ENCODE peak calls at places on chromosomes 13 and 19, in five cellular contexts. M, P, T, K and C are unnamed samples. For H3K4me1 and H3K9me3, the result is how much of the 10 kb centered on the place peaks cover.

GRCh38 chr19:28168557-28168956 is 1044.4 kb downstream of the UQCRFS1 start:
- DNase-seq in T (no peak), M (no peak), P (no peak), K (no peak), C (no peak)

GRCh38 chr13:22120646-22121045 is 449.8 kb downstream of the FGF9 start:
- DNase-seq in M (no peak), P (no peak), K (no peak), T (no peak), C (no peak)

GRCh38 chr19:48815870-48816501 is 5.2 kb upstream of the BCAT2 start:
- DNase-seq in K (no peak), P (no peak), T (no peak), M (no peak), C (no peak)

GRCh38 chr19:5805465-5806132 is 732 bp downstream of the NRTN start:
- DNase-seq in K (peak), M (peak), P (no peak), T (no peak), C (peak)

GRCh38 chr13:37602743-37603381 is 4.3 kb upstream of the POSTN start:
- DNase-seq in M (no peak), K (no peak), P (no peak), T (no peak), C (no peak)

GRCh38 chr19:48798937-48799336 is 11.9 kb downstream of the BCAT2 start:
- DNase-seq in P (no peak), K (no peak), M (peak), T (no peak), C (no peak)

GRCh38 chr13:83515267-83515666 is 367.0 kb downstream of the SLITRK1 start:
- DNase-seq in K (no peak), P (no peak), M (no peak), T (no peak), C (no peak)

GRCh38 chr13:102234618-102235017 is 167.2 kb downstream of the FGF14 start:
- DNase-seq in K (no peak), T (no peak), P (no peak), M (no peak), C (no peak)

GRCh38 chr13:32384702-32385101 is 43.2 kb downstream of the N4BP2L1 start:
- DNase-seq in K (no peak), P (no peak), M (no peak), T (no peak), C (no peak)

GRCh38 chr19:23992348-23992747 is 77.7 kb downstream of the ZNF726 start:
- DNase-seq in M (no peak), T (no peak), K (no peak), P (no peak), C (no peak)

GRCh38 chr19:575527-576506 is 3.4 kb downstream of the BSG start:
- DNase-seq in P (no peak), M (peak), T (peak), K (no peak), C (no peak)

GRCh38 chr13:35727881-35728280 is 251.4 kb upstream of the MAB21L1 start:
- DNase-seq in K (no peak), P (no peak), T (no peak), M (no peak), C (no peak)

GRCh38 chr13:38763446-38764381 is 76.8 kb downstream of the FREM2 start:
- DNase-seq in M (no peak), P (no peak), K (no peak), T (no peak), C (no peak)

GRCh38 chr13:67554296-67554695 is 324.2 kb upstream of the PCDH9 start:
- DNase-seq in P (no peak), K (no peak), T (no peak), M (no peak), C (no peak)

GRCh38 chr13:79352107-79352506 is 53.9 kb downstream of the RBM26 start:
- DNase-seq in T (no peak), P (no peak), K (no peak), M (no peak), C (no peak)

GRCh38 chr19:55491546-55492360 is 3.5 kb downstream of the SSC5D start:
- DNase-seq in M (peak), T (no peak), P (no peak), K (no peak), C (no peak)

GRCh38 chr13:98317573-98318171 is 140.6 kb upstream of the RNF113B start:
- DNase-seq in T (no peak), P (no peak), K (no peak), M (no peak), C (no peak)

GRCh38 chr19:36417752-36418286 is 625 bp downstream of the ZFP82 start:
- DNase-seq in T (no peak), P (no peak), M (peak), K (no peak), C (no peak)

GRCh38 chr13:112881656-112882554 is 87.1 kb upstream of the MCF2L start:
- DNase-seq in M (no peak), P (no peak), K (no peak), T (peak), C (no peak)

GRCh38 chr13:19324325-19324724 is 142.7 kb upstream of the TUBA3C start:
- DNase-seq in M (no peak), T (no peak), P (no peak), K (no peak), C (no peak)

GRCh38 chr19:18991050-18991449 is 42.3 kb downstream of the SUGP2 start:
- DNase-seq in K (no peak), P (no peak), T (no peak), M (peak), C (no peak)

GRCh38 chr19:41688098-41688497 is at the start of gene CEACAM7:
- DNase-seq in K (no peak), T (no peak), P (no peak), M (no peak), C (no peak)

GRCh38 chr19:11130824-11131455 is 24.6 kb downstream of the SPC24 start:
- DNase-seq in P (peak), T (peak), M (no peak), K (peak), C (peak)

GRCh38 chr19:35639321-35639639 is 2.3 kb upstream of the ETV2 start:
- DNase-seq in T (no peak), M (no peak), K (no peak), P (no peak), C (no peak)

GRCh38 chr13:73000027-73000674 is 58.7 kb upstream of the KLF5 start:
- DNase-seq in M (no peak), P (peak), T (no peak), K (no peak), C (no peak)

DNA sequence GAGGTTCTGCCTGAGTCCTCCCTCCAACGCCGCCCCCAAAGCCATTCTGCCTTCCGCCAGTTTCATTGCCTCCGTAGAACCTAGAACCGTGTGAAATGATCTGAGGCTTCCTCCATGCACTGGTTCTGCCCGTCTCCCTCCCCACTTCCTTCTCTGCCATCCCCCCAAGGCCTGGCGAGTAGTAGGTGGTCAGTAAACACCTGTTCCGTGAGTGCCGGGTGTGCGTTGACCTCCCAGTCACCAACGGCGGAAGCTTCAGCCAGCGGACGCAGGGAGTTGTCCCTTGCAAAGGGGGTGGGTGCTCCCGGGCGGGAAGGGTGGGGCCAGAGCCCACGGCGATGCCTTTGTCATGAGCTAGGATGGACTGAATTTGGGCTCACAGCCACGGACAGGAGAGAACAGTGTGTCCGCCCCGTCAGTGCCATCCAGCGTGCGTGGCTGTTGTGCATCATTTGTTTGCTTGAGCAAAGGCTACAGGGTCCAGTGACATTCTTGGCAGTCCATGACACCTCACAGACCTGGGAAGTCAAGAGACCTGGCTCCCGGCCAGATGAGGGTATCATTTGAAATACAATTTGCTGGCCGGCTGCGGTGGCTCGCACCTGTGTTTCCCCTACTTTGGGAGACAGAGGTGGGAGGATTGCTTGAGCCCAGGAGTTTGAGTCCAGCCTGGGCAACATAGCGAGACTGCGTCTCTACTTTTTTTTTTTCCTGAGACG is 43.1 kb downstream of the NFIC start:
- DNase-seq in P (no peak), K (no peak), M (no peak), T (peak), C (no peak)
- H3K4me1 ChIP-seq in P (under half), K (under half), M (half or more), T (under half), C (under half)

GRCh38 chr19:8094336-8094735 is 41.8 kb downstream of the CCL25 start:
- DNase-seq in P (no peak), M (no peak), K (no peak), T (no peak), C (no peak)
- H3K9me3 ChIP-seq in P (under half), M (under half), K (under half), T (under half), C (under half)

GRCh38 chr13:20819715-20820114 is 46.0 kb upstream of the EEF1AKMT1 start:
- DNase-seq in M (no peak), K (no peak), P (no peak), T (no peak), C (no peak)

GRCh38 chr13:20825476-20825875 is 51.7 kb upstream of the EEF1AKMT1 start:
- DNase-seq in M (no peak), T (no peak), K (no peak), P (no peak), C (no peak)

GRCh38 chr13:20824762-20825161 is 51.0 kb upstream of the EEF1AKMT1 start:
- DNase-seq in T (no peak), M (no peak), P (no peak), K (no peak), C (no peak)

GRCh38 chr13:20823071-20823470 is 49.3 kb upstream of the EEF1AKMT1 start:
- DNase-seq in K (no peak), M (no peak), P (no peak), T (no peak), C (no peak)

GRCh38 chr13:20822406-20822805 is 48.6 kb upstream of the EEF1AKMT1 start:
- DNase-seq in T (no peak), M (no peak), P (no peak), K (no peak), C (no peak)
- H3K4me1 ChIP-seq in T (under half), M (under half), P (under half), K (under half), C (under half)

GRCh38 chr19:58123354-58123753 is 25.3 kb upstream of the ZSCAN18 start:
- DNase-seq in K (no peak), P (no peak), T (no peak), M (no peak), C (no peak)
- H3K9me3 ChIP-seq in K (half or more), P (under half), T (half or more), M (half or more), C (half or more)

GRCh38 chr13:30307194-30307965 is at the start of gene KATNAL1:
- DNase-seq in M (peak), K (peak), T (peak), P (no peak), C (peak)

GRCh38 chr13:30306762-30307193 is 573 bp downstream of the KATNAL1 start:
- DNase-seq in M (peak), P (peak), K (peak), T (peak), C (peak)

GRCh38 chr13:30305456-30305855 is 1.9 kb downstream of the KATNAL1 start:
- DNase-seq in K (no peak), T (no peak), M (no peak), P (no peak), C (no peak)

GRCh38 chr13:30307966-30308290 is 577 bp upstream of the KATNAL1 start:
- DNase-seq in T (no peak), P (no peak), M (no peak), K (no peak), C (no peak)

GRCh38 chr13:30308548-30308947 is 1.2 kb upstream of the KATNAL1 start:
- DNase-seq in T (no peak), P (no peak), K (no peak), M (no peak), C (no peak)
- H3K4me1 ChIP-seq in T (under half), P (under half), K (under half), M (under half), C (under half)

GRCh38 chr13:50149143-50149703 is 134.0 kb downstream of the KCNRG start:
- DNase-seq in K (no peak), P (no peak), T (no peak), M (no peak), C (no peak)

GRCh38 chr13:50141660-50142010 is 126.4 kb downstream of the KCNRG start:
- DNase-seq in M (no peak), P (no peak), K (no peak), T (no peak), C (no peak)

GRCh38 chr13:50140153-50140552 is 124.9 kb downstream of the KCNRG start:
- DNase-seq in P (no peak), T (no peak), K (no peak), M (no peak), C (no peak)

GRCh38 chr13:50140742-50141659 is 125.8 kb downstream of the KCNRG start:
- DNase-seq in M (no peak), P (no peak), K (no peak), T (no peak), C (no peak)

GRCh38 chr13:50144473-50145160 is 129.4 kb downstream of the KCNRG start:
- DNase-seq in M (no peak), P (no peak), K (no peak), T (no peak), C (no peak)
- H3K9me3 ChIP-seq in M (under half), P (under half), K (under half), T (under half), C (under half)

GRCh38 chr13:91955546-91956355 is 557.3 kb downstream of the GPC5 start:
- DNase-seq in K (no peak), M (no peak), T (no peak), P (no peak), C (no peak)
- H3K4me1 ChIP-seq in K (under half), M (under half), T (under half), P (under half), C (under half)